ENCODE peak calls at places on chromosomes 2 and 18, in four cellular contexts. Z is stimulated activated CD8-positive, alpha-beta memory T cell treated with anti-CD3 and anti-CD28 coated beads, Interleukin-12 subunit alpha, Interleukin-12 subunit beta, amount 100 ng/mL, for 1 hour; B is naive B cell; X is mammary epithelial cell. R is an unnamed sample.

GRCh38 chr2:216283038-216283900 is 89.0 kb downstream of the MARCHF4 start:
- DNase-seq in X (no peak), B (no peak), Z (no peak), R (peak)

GRCh38 chr18:26483633-26484032 is 64.7 kb downstream of the KCTD1 start:
- DNase-seq in X (no peak), B (no peak), Z (no peak), R (no peak)

GRCh38 chr18:10523544-10523943 is 2.3 kb upstream of the NAPG start:
- DNase-seq in Z (no peak), X (no peak), B (no peak), R (no peak)

GRCh38 chr2:160225722-160226121 is 25.6 kb upstream of the ITGB6 start:
- DNase-seq in B (no peak), X (peak), Z (no peak), R (no peak)

GRCh38 chr18:54813305-54813704 is 15.0 kb upstream of the RAB27B start:
- DNase-seq in B (no peak), X (no peak), Z (no peak), R (no peak)

GRCh38 chr2:181183878-181184553 is 203.6 kb downstream of the UBE2E3 start:
- DNase-seq in X (no peak), Z (no peak), B (peak), R (no peak)

GRCh38 chr18:7084766-7085080 is 32.9 kb downstream of the LAMA1 start:
- DNase-seq in B (no peak), X (peak), Z (no peak), R (no peak)

GRCh38 chr18:32093523-32093922 is 1.8 kb downstream of the RNF138 start:
- DNase-seq in X (no peak), Z (no peak), B (no peak), R (no peak)

GRCh38 chr18:42413870-42414269 is 458.8 kb downstream of the PIK3C3 start:
- DNase-seq in Z (no peak), X (no peak), B (no peak), R (no peak)

R was measured in trophoblast cell.